ENCODE peak calls at places on chromosomes 6 and 20, in five cellular contexts. W, P, U, J and K are unnamed samples. For H3K4me1, the result is how much of the 10 kb centered on the place peaks cover.

GRCh38 chr6:7920425-7920824 is 9.8 kb upstream of the TXNDC5 start:
- DNase-seq in U (no peak), J (no peak), W (no peak), P (no peak), K (no peak)

GRCh38 chr6:9040718-9041117 is 605.4 kb upstream of the SLC35B3 start:
- DNase-seq in W (no peak), P (no peak), U (no peak), J (no peak), K (no peak)

GRCh38 chr6:133546098-133546497 is 304.9 kb downstream of the EYA4 start:
- DNase-seq in U (no peak), W (no peak), J (no peak), P (no peak), K (no peak)

GRCh38 chr20:20492521-20493334 is 124.8 kb downstream of the INSM1 start:
- DNase-seq in U (no peak), P (no peak), W (no peak), J (no peak), K (no peak)

GRCh38 chr6:160258346-160259142 is at the start of gene SLC22A2:
- DNase-seq in W (no peak), J (no peak), P (no peak), U (no peak), K (no peak)

GRCh38 chr6:108565893-108566292 is 5.2 kb downstream of the FOXO3 start:
- DNase-seq in W (peak), P (no peak), U (no peak), J (peak), K (peak)

GRCh38 chr6:11919771-11920440 is 92.2 kb upstream of the HIVEP1 start:
- DNase-seq in U (no peak), P (no peak), W (no peak), J (no peak), K (no peak)

GRCh38 chr20:34861386-34862084 is 11.1 kb downstream of the GGT7 start:
- DNase-seq in P (no peak), J (no peak), U (no peak), W (peak), K (no peak)

GRCh38 chr20:62477669-62478450 is 2.1 kb upstream of the GATA5 start:
- DNase-seq in J (no peak), W (no peak), P (no peak), U (no peak), K (no peak)

GRCh38 chr6:168130683-168131371 is 51.8 kb upstream of the FRMD1 start:
- DNase-seq in W (no peak), J (no peak), U (no peak), P (no peak), K (no peak)

GRCh38 chr6:143540192-143540591 is 28.7 kb upstream of the FUCA2 start:
- DNase-seq in U (no peak), P (no peak), J (no peak), W (no peak), K (no peak)

GRCh38 chr20:5887386-5887785 is 62.9 kb downstream of the TRMT6 start:
- DNase-seq in W (peak), P (no peak), U (no peak), J (no peak), K (no peak)

GRCh38 chr6:109076421-109076820 is 18.2 kb downstream of the SESN1 start:
- DNase-seq in U (no peak), J (no peak), P (no peak), W (no peak), K (no peak)

GRCh38 chr6:135109761-135110160 is 55.1 kb upstream of the HBS1L start:
- DNase-seq in J (no peak), U (no peak), P (no peak), W (no peak), K (no peak)

GRCh38 chr6:170125447-170126300 is 165.2 kb downstream of the DLL1 start:
- DNase-seq in J (peak), P (peak), U (no peak), W (no peak), K (no peak)

GRCh38 chr6:159953091-159953581 is 15.7 kb upstream of the IGF2R start:
- DNase-seq in P (no peak), J (peak), U (no peak), W (no peak), K (peak)

GRCh38 chr6:44201200-44201599 is 15.5 kb upstream of the MYMX start:
- DNase-seq in W (no peak), J (no peak), U (no peak), P (no peak), K (no peak)

GRCh38 chr20:33177866-33178265 is 9.9 kb downstream of the BPIFA2 start:
- DNase-seq in P (no peak), J (no peak), U (no peak), W (no peak), K (no peak)

GRCh38 chr6:137738197-137738596 is 128.9 kb upstream of the TNFAIP3 start:
- DNase-seq in U (no peak), W (no peak), P (no peak), J (peak), K (no peak)

GRCh38 chr20:25246182-25246943 is 1.5 kb upstream of the PYGB start:
- DNase-seq in J (no peak), U (no peak), P (no peak), W (no peak), K (no peak)

GRCh38 chr6:168113226-168113625 is 34.2 kb upstream of the FRMD1 start:
- DNase-seq in J (no peak), P (no peak), U (no peak), W (no peak), K (no peak)

GRCh38 chr6:12482386-12482785 is 192.2 kb downstream of the EDN1 start:
- DNase-seq in W (no peak), J (no peak), U (no peak), P (no peak), K (no peak)

GRCh38 chr20:768426-768978 is at the start of gene SLC52A3:
- DNase-seq in U (peak), J (no peak), P (peak), W (no peak), K (no peak)

GRCh38 chr20:58374906-58375760 is 13.9 kb upstream of the VAPB start:
- DNase-seq in J (no peak), W (no peak), P (no peak), U (no peak), K (no peak)

GRCh38 chr6:148559848-148560433 is 186.9 kb upstream of the UST start:
- DNase-seq in W (peak), U (peak), J (peak), P (peak), K (peak)

GRCh38 chr6:25324076-25324762 is 45.0 kb downstream of the CARMIL1 start:
- DNase-seq in U (no peak), P (no peak), J (no peak), W (no peak), K (no peak)

GRCh38 chr6:39217177-39217864 is 12.0 kb downstream of the KCNK5 start:
- DNase-seq in J (no peak), W (no peak), P (no peak), U (peak), K (peak)

GRCh38 chr6:31075528-31075927 is 36.8 kb downstream of the C6orf15 start:
- DNase-seq in W (no peak), J (peak), P (no peak), U (no peak), K (no peak)

GRCh38 chr6:138944412-138944811 is 43.6 kb downstream of the REPS1 start:
- DNase-seq in J (no peak), P (no peak), U (peak), W (no peak), K (no peak)

GRCh38 chr6:117545161-117545595 is 57.1 kb downstream of the GOPC start:
- DNase-seq in U (no peak), J (no peak), W (peak), P (no peak), K (no peak)

GRCh38 chr20:760751-761417 is 7.4 kb downstream of the SLC52A3 start:
- DNase-seq in W (no peak), U (peak), J (no peak), P (no peak), K (no peak)

GRCh38 chr6:68364276-68364785 is 270.8 kb upstream of the ADGRB3 start:
- DNase-seq in U (no peak), W (no peak), J (no peak), P (no peak), K (no peak)

GRCh38 chr6:122501475-122501874 is 29.9 kb upstream of the SERINC1 start:
- DNase-seq in J (no peak), P (no peak), U (no peak), W (no peak), K (no peak)

GRCh38 chr6:128690063-128690462 is 169.7 kb upstream of the PTPRK start:
- DNase-seq in P (no peak), W (no peak), U (no peak), J (no peak), K (no peak)

GRCh38 chr20:58566981-58567380 is 51.8 kb upstream of the APCDD1L start:
- DNase-seq in W (no peak), J (no peak), P (no peak), U (no peak), K (no peak)

GRCh38 chr20:53215166-53215565 is 243.0 kb downstream of the TSHZ2 start:
- DNase-seq in U (no peak), W (no peak), J (no peak), P (no peak), K (no peak)

GRCh38 chr6:34202329-34203201 is 34.1 kb upstream of the HMGA1 start:
- DNase-seq in U (no peak), J (no peak), W (no peak), P (no peak), K (peak)

DNA sequence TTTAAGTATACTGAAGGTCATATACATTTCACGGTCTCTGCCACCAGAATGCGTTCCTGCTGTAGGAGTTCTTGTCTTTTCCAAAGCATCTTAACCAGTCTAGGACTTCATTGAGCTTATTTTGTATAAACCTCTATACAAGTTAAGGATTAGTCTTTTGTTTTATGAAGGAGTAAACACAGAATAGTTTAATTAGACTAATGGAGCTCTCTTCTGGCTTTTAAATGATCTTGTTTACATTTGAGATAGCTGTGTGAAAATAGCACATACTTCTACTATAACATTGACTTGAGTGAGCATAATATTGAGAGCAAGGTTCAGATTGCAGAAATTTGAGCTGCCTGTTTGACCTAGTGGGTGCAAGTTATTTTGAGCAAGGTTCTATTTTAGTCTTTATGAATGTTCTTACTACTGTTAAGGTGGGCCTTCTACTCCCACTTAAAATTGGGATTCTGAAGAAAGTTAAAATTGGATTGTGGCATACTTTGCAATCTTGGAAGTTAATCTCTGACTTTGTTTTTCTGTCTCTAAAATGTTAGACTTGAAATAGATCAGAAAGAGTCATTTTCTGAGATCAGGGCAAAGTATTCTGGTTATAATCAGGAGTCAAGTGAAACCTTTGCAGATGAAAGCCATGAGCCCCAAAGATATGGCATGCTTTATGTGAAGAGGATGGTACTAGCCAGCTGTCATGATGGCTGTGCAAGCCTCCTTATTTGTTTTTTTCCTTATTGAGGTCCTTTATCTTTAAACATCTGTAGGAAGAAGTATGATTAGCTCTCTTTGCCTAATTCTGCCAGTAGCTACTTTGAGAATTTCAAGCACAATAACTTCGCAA is 41.8 kb downstream of the RPRD1B start:
- DNase-seq in P (no peak), W (no peak), U (no peak), J (no peak), K (no peak)
- H3K4me1 ChIP-seq in P (under half), W (half or more), U (under half), J (under half), K (under half)

GRCh38 chr20:44141873-44142272 is 45.1 kb downstream of the JPH2 start:
- DNase-seq in W (no peak), U (no peak), P (no peak), J (no peak), K (no peak)
- TF ChIP-seq CTCF in W (no peak), U (no peak), P (no peak), J (no peak), K (no peak)

DNA sequence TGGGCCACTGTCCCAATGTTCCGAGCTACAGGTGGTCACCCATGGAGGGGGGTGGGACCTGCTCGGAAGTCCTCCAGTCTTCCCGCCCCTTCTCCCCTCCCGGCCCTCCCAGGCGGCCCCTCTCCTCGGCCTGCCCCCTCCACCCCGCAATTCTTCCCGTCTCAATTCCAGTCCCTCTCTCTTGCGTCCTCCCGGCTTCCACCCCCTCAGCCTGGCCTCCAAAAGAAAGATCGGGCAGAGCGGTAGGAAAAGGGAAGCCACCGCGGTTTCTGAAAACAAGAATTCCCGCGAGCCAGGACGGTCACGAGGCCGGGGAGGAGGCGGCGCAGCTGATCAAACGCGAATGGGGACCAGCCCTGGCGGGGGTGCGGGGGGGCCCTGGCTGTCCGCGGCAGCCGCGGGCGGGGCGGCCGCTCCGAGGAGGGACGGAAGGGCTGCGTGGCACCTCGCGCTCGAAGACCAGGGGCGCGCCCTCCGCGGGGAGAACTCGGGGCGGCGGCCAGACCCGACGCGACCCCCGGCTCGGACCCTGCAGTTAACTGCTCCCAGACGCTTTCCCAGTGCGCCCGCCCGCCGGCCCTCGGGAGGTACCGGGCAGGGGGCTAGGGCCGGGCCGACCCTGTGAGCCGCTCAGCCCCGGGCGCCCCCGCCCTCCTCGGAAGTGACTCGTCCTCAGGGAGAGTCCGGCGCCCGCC is 1.0 kb downstream of the PXDC1 start:
- DNase-seq in J (peak), W (peak), U (no peak), P (peak), K (peak)
- TF ChIP-seq POLR2A in J (peak), W (peak), U (no peak), P (peak), K (no peak)

GRCh38 chr6:4932506-4932903 is 71.3 kb downstream of the RPP40 start:
- DNase-seq in W (no peak), P (no peak), U (no peak), J (no peak), K (no peak)

GRCh38 chr6:4928426-4928825 is 75.4 kb downstream of the RPP40 start:
- DNase-seq in P (no peak), U (no peak), W (no peak), J (no peak), K (no peak)

GRCh38 chr6:4930025-4930692 is 73.7 kb downstream of the RPP40 start:
- DNase-seq in U (no peak), W (no peak), P (no peak), J (no peak), K (no peak)

GRCh38 chr6:4931530-4932505 is 72.0 kb downstream of the RPP40 start:
- DNase-seq in W (no peak), U (peak), P (no peak), J (no peak), K (no peak)

DNA sequence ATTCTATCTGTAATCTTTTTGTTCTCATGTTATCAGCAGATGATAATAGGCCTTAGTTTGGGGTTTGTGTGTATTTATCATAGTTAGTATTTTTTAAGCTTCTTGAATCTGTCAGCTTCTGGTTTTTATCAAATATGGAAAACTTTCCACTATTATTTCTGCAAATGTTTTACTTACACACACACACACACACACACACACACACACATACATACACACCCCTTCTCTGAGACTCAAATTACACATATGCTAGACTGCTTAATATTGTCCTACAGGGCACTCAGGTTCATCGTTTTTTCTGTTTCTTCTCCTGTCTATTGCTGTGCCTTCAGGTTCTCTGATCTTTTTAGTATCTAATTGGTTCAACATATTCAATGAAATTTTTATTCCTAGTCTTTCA is 74.5 kb downstream of the RPP40 start:
- DNase-seq in P (no peak), U (no peak), W (no peak), J (no peak), K (no peak)
- H3K4me1 ChIP-seq in P (under half), U (under half), W (under half), J (under half), K (under half)

DNA sequence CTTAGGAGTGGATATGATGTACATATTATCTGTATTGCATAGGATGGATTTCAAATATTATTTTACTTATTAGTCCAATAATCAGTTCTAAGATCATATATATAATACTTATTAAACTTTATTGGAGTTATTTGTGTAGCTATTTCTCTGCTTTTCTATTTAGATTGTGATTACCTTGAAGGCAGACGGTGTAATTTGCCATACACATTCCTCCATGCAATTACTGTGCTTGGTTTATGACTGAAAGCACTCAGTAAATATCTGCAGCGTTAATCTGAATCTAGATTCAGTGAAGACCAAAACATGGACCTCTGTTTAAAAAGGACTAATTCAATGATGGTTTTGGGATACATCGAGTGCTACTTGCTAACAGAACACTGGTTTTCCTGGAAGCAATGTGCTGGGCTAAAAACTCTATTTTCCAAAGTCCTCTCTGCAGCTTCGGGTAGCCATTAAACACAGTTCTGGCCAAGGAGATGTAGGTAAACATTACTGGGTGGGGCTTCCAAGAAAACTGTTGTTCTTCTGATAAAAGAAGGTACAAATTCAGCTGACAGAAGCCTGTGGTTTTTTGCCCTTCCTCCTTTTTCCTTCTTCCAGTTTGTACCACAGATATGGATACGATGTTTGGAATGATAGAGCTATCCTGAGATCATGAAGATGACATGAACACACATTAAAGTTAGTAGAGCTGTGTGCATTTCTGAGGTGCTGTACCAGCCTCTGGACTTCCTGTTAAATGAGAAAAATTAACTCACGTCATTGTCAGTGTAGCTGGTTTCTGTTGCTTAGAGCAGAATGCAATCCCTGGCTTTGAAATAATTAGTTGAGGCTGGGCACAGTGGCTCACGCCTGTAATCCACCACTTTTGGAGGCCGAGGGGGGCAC is 136.5 kb upstream of the NUP153 start:
- DNase-seq in W (no peak), P (no peak), J (no peak), U (no peak), K (no peak)
- TF ChIP-seq CTCF in W (no peak), P (no peak), J (no peak), U (no peak), K (no peak)

DNA sequence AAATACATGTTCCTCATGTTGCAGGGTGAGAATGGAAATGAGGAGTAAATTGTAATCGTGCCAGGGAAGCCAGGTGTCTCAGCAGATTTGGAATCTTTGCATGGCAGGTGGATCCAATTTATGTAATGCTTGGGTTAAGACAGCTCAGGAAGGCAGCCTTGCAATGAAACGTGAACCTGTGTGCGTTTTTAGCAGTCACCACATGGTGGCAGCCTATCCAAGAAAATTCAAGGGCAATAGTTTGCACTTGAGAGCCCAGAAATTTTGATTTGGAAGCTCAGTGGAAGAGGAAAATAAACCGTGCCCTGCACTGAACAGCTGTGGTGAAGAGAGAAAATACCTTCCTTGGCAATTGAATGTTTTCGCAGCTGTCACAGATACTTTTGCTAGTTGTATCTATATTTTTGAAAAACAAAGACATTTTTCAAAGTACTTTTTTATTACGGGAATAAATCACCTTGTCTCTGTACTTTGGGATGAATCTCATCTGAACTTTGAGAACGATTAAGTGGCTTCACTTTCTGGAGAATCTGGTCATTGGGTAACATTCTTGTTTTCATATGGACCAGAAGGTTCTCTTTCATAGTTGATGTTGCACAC is 26.5 kb downstream of the MTHFD1L start:
- DNase-seq in U (peak), W (peak), P (peak), J (peak), K (peak)
- TF ChIP-seq POLR2A in U (no peak), W (no peak), P (no peak), J (no peak), K (no peak)